ENCODE peak calls at places on chromosomes 11 and 22, in ten cellular contexts. W is fibroblast of pulmonary artery; R is SJSA1; Z is pancreas; L is GM12878; A is CD8-positive, alpha-beta T cell; F is endothelial cell of umbilical vein; D is cardiac fibroblast; Y is MG63; T is fibroblast of lung. V is an unnamed sample.

GRCh38 chr11:122141757-122142156 is 25.7 kb upstream of the BLID start:
- DNase-seq in W (no peak), R (no peak), Z (no peak), L (no peak), A (no peak), F (no peak), D (no peak), Y (no peak), T (no peak), V (no peak)

GRCh38 chr11:22521226-22521625 is 104.4 kb downstream of the FANCF start:
- DNase-seq in W (peak), R (no peak), Z (no peak), L (no peak), A (no peak), F (no peak), D (peak), Y (peak), T (peak), V (no peak)

GRCh38 chr11:40797981-40798380 is 661.5 kb downstream of the LRRC4C start:
- DNase-seq in W (no peak), R (no peak), Z (no peak), L (no peak), A (no peak), F (no peak), D (no peak), Y (peak), T (peak), V (no peak)

GRCh38 chr22:20549232-20549841 is 41.9 kb downstream of the MED15 start:
- DNase-seq in W (peak), R (no peak), Z (no peak), L (no peak), A (peak), F (peak), D (peak), Y (peak), T (peak), V (no peak)

GRCh38 chr11:132312616-132313210 is 942.3 kb downstream of the NTM start:
- DNase-seq in W (peak), R (no peak), Z (no peak), L (no peak), A (no peak), F (no peak), D (peak), Y (peak), T (peak), V (peak)

GRCh38 chr11:23990346-23990745 is 506.5 kb upstream of the LUZP2 start:
- DNase-seq in W (peak), R (no peak), Z (no peak), L (no peak), A (no peak), F (no peak), D (no peak), Y (no peak), T (no peak), V (no peak)

GRCh38 chr11:16902979-16903378 is 111.2 kb downstream of the PLEKHA7 start:
- DNase-seq in W (no peak), R (no peak), Z (no peak), L (peak), A (no peak), F (peak), D (no peak), Y (no peak), T (no peak), V (no peak)

GRCh38 chr22:17918840-17919239 is 105.5 kb downstream of the MICAL3 start:
- DNase-seq in W (no peak), R (no peak), Z (no peak), L (no peak), A (no peak), F (no peak), D (no peak), Y (no peak), T (peak), V (no peak)

GRCh38 chr11:10451399-10452116 is 3.5 kb upstream of the AMPD3 start:
- DNase-seq in W (no peak), R (no peak), Z (no peak), L (no peak), A (no peak), F (no peak), D (no peak), Y (no peak), T (no peak), V (peak)

GRCh38 chr11:60305906-60306619 is 21.0 kb upstream of the MS4A6E start:
- DNase-seq in W (peak), R (peak), Z (no peak), L (no peak), A (no peak), F (peak), D (peak), Y (peak), T (no peak), V (no peak)

GRCh38 chr11:61777234-61778090 is 14.9 kb downstream of the TMEM258 start:
- DNase-seq in W (no peak), R (no peak), Z (peak), L (no peak), A (peak), F (peak), D (no peak), Y (no peak), T (peak), V (no peak)

GRCh38 chr11:100777118-100777517 is 90.0 kb downstream of the ARHGAP42 start:
- DNase-seq in W (no peak), R (no peak), Z (no peak), L (no peak), A (no peak), F (no peak), D (no peak), Y (no peak), T (peak), V (no peak)

GRCh38 chr11:46072172-46072964 is 48.9 kb downstream of the PHF21A start:
- DNase-seq in W (peak), R (no peak), Z (no peak), L (no peak), A (no peak), F (no peak), D (peak), Y (no peak), T (no peak), V (no peak)

GRCh38 chr22:25492162-25492561 is 72.3 kb upstream of the GRK3 start:
- DNase-seq in W (no peak), R (no peak), Z (no peak), L (no peak), A (no peak), F (no peak), D (no peak), Y (no peak), T (no peak), V (no peak)

GRCh38 chr11:112785717-112786116 is 175.5 kb upstream of the NCAM1 start:
- DNase-seq in W (peak), R (no peak), Z (no peak), L (no peak), A (no peak), F (no peak), D (peak), Y (peak), T (peak), V (no peak)

GRCh38 chr22:37581534-37581933 is 1.6 kb upstream of the LGALS2 start:
- DNase-seq in W (no peak), R (no peak), Z (peak), L (no peak), A (no peak), F (no peak), D (no peak), Y (peak), T (no peak), V (no peak)

GRCh38 chr11:75320046-75320618 is 31.3 kb downstream of the ARRB1 start:
- DNase-seq in W (no peak), R (no peak), Z (peak), L (no peak), A (no peak), F (peak), D (no peak), Y (no peak), T (no peak), V (no peak)

GRCh38 chr11:68379216-68379615 is 66.8 kb downstream of the LRP5 start:
- DNase-seq in W (no peak), R (no peak), Z (no peak), L (no peak), A (no peak), F (peak), D (no peak), Y (no peak), T (no peak), V (no peak)

GRCh38 chr11:59523541-59523940 is 12.2 kb downstream of the OR4D9 start:
- DNase-seq in W (no peak), R (no peak), Z (no peak), L (no peak), A (no peak), F (no peak), D (no peak), Y (no peak), T (no peak), V (no peak)

GRCh38 chr22:19762315-19763140 is 1.9 kb downstream of the TBX1 start:
- DNase-seq in W (no peak), R (no peak), Z (no peak), L (no peak), A (no peak), F (peak), D (no peak), Y (no peak), T (no peak), V (no peak)

GRCh38 chr11:122655527-122656072 is at the start of gene UBASH3B:
- DNase-seq in W (peak), R (peak), Z (peak), L (no peak), A (peak), F (peak), D (peak), Y (peak), T (peak), V (peak)

GRCh38 chr11:73972187-73972586 is 10.5 kb downstream of the UCP2 start:
- DNase-seq in W (no peak), R (no peak), Z (no peak), L (no peak), A (no peak), F (no peak), D (no peak), Y (no peak), T (no peak), V (peak)

GRCh38 chr11:28962492-28962891 is 854.3 kb downstream of the METTL15 start:
- DNase-seq in W (no peak), R (no peak), Z (no peak), L (no peak), A (no peak), F (no peak), D (no peak), Y (no peak), T (no peak), V (no peak)

GRCh38 chr11:132972565-132972964 is 559.7 kb downstream of the OPCML start:
- DNase-seq in W (no peak), R (no peak), Z (no peak), L (no peak), A (no peak), F (no peak), D (no peak), Y (no peak), T (no peak), V (no peak)

GRCh38 chr22:35231585-35232084 is 25.7 kb upstream of the HMGXB4 start:
- DNase-seq in W (peak), R (peak), Z (peak), L (peak), A (peak), F (peak), D (peak), Y (peak), T (peak), V (peak)

GRCh38 chr11:13193613-13194012 is 84.0 kb upstream of the BMAL1 start:
- DNase-seq in W (no peak), R (no peak), Z (no peak), L (no peak), A (no peak), F (no peak), D (no peak), Y (no peak), T (no peak), V (no peak)

GRCh38 chr22:37905534-37906363 is at the start of gene MICALL1:
- DNase-seq in W (peak), R (peak), Z (peak), L (no peak), A (peak), F (peak), D (peak), Y (peak), T (peak), V (peak)

GRCh38 chr11:115226556-115226955 is 277.7 kb downstream of the CADM1 start:
- DNase-seq in W (peak), R (peak), Z (no peak), L (no peak), A (no peak), F (peak), D (peak), Y (peak), T (peak), V (no peak)

GRCh38 chr11:102476812-102477211 is 24.2 kb upstream of the TMEM123 start:
- DNase-seq in W (peak), R (no peak), Z (no peak), L (no peak), A (no peak), F (peak), D (peak), Y (peak), T (no peak), V (peak)
- H3K4me3 ChIP-seq in W (no peak), R (no peak), Z (no peak), L (no peak), A (no peak), F (no peak), D (no peak), Y (no peak), T (no peak), V (no peak)

DNA sequence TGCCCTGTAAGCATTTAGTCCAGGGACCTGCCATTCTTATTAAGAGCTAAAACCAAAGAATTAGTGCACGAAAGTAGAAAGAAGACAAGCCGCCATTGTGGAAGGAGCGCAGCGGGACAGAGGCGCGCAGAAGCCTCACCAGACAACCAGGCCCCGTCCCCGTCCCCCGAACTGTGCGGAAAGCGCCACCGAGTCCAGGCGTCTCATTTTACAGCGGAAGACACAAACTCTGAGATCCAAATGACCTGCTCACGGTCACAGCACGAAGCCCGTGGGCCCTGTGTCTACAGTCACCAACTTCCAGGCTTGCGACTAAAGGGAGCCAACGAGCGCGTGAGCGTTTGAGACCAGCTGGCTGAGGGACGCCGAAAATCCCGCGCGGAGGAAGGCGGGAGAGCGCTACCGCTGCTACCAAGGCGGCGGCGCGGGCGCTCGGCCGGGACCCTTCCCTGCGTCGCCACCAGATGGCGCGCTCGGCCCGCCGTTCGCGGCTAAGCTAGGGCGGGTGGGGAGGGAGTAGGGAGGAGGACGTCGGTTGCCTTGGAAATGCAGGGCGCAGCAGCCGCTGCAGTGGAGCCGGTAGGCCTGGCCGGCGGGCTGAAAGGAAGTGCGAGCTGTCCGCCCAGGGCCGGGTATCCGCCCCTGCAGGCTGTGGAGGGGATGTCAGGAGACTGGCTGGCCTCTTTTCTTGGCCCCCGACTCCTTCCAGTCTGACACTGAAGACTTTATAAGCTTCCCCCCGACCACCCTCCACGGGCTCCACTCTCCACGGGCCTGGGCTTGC is 434 bp upstream of the CCDC83 start:
- DNase-seq in W (peak), R (peak), Z (peak), L (peak), A (peak), F (peak), D (peak), Y (peak), T (peak), V (peak)
- H3K4me3 ChIP-seq in W (peak), R (peak), Z (peak), L (peak), A (peak), F (peak), D (peak), Y (peak), T (peak), V (peak)

GRCh38 chr22:22469527-22469926 is 39.0 kb downstream of the ZNF280B start:
- DNase-seq in W (no peak), R (no peak), Z (no peak), L (no peak), A (no peak), F (no peak), D (no peak), Y (no peak), T (no peak), V (no peak)
- H3K4me3 ChIP-seq in W (no peak), R (no peak), Z (no peak), L (no peak), A (no peak), F (no peak), D (no peak), Y (no peak), T (no peak), V (no peak)

GRCh38 chr22:50626856-50627451 is 998 bp downstream of the ARSA start:
- DNase-seq in W (no peak), R (no peak), Z (peak), L (no peak), A (no peak), F (no peak), D (no peak), Y (no peak), T (no peak), V (no peak)

GRCh38 chr22:50625568-50626313 is 2.2 kb downstream of the ARSA start:
- DNase-seq in W (no peak), R (no peak), Z (peak), L (no peak), A (no peak), F (no peak), D (no peak), Y (no peak), T (no peak), V (no peak)

GRCh38 chr22:50625131-50625567 is 2.8 kb downstream of the ARSA start:
- DNase-seq in W (no peak), R (no peak), Z (peak), L (no peak), A (no peak), F (no peak), D (no peak), Y (no peak), T (no peak), V (no peak)

GRCh38 chr22:50627452-50627913 is 469 bp downstream of the ARSA start:
- DNase-seq in W (no peak), R (no peak), Z (no peak), L (no peak), A (no peak), F (no peak), D (no peak), Y (no peak), T (no peak), V (peak)

DNA sequence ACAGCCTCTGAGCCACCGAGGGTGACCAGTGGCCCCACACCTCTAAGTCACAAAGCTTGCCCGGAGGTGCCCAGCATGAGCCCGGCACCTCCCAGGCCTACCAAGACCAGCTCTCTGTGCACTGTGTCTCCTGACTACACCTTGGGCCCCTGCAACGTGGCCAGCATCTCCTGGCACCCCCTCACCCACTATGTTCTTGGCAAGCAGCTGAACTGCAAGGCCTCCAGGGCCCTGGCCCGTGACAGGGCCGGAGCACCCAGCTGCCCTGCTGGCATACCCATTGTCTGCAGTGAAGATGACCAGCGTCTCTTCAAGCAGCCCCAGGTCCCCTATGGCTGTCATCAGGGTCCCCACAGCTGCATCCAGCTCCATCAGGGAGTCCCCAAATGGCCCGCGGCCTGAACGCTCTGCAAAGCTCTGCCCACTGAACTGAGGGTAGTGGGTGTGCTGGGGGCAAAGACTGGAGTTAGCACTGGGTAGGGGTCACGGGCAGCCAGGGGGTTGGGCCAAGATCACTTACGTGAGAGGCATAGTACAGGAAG is 1.6 kb downstream of the ARSA start:
- DNase-seq in W (no peak), R (no peak), Z (peak), L (no peak), A (no peak), F (no peak), D (no peak), Y (no peak), T (no peak), V (no peak)
- H3K4me3 ChIP-seq in W (no peak), R (no peak), Z (no peak), L (peak), A (no peak), F (no peak), D (no peak), Y (no peak), T (no peak), V (no peak)

DNA sequence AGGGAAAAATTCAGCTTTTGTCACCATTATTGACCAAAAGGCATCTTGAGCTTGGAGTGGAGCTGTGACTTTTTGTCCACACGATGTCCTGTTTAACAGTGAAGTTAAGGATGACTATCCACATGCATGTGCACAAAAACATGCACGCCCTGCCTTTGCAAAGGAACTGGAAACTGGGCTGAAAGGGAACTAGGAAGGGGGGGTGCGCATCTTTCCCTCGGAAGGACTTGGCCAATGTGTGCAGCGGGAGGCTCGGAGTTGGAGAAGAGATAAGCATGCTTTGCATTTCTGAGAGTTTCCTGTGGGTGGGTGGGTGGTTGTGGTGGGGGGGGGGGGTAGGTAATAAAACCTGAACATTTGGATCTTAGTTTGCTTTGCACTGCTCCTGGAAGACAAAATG is 421 bp upstream of the KIRREL3 start:
- DNase-seq in W (no peak), R (no peak), Z (no peak), L (no peak), A (no peak), F (no peak), D (no peak), Y (peak), T (peak), V (no peak)
- H3K4me3 ChIP-seq in W (peak), R (peak), Z (no peak), L (no peak), A (no peak), F (no peak), D (peak), Y (peak), T (peak), V (no peak)

GRCh38 chr22:30232716-30233218 is 13.8 kb downstream of the LIF start:
- DNase-seq in W (no peak), R (no peak), Z (no peak), L (no peak), A (no peak), F (no peak), D (no peak), Y (no peak), T (peak), V (no peak)

GRCh38 chr22:30227438-30228228 is 18.9 kb downstream of the LIF start:
- DNase-seq in W (no peak), R (no peak), Z (no peak), L (no peak), A (no peak), F (no peak), D (no peak), Y (no peak), T (no peak), V (no peak)

GRCh38 chr22:30228509-30229359 is 17.8 kb downstream of the LIF start:
- DNase-seq in W (no peak), R (no peak), Z (no peak), L (no peak), A (no peak), F (no peak), D (no peak), Y (peak), T (peak), V (no peak)

GRCh38 chr22:30230787-30231461 is 15.6 kb downstream of the LIF start:
- DNase-seq in W (no peak), R (no peak), Z (no peak), L (no peak), A (no peak), F (no peak), D (no peak), Y (no peak), T (no peak), V (no peak)

DNA sequence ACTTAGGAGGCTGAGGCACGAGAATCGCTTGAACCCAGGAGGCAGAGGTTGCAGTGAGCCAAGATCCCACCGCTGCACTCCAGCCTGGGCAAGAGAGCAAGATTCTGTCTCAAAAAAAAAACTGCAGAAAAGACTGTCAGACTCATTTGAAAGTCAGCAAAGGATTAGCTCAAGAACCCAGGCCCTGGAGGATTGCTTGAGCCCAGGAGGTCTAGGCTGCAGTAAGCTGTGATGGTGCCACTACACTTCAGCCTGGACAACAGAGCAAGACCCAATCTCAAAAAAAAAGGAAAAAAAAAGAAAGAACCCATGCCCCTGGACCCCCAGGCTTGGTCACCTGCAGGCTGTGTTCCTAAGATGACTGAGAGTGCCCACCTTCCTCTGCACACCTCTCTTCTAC is 16.2 kb downstream of the LIF start:
- DNase-seq in W (no peak), R (no peak), Z (no peak), L (no peak), A (no peak), F (no peak), D (no peak), Y (no peak), T (no peak), V (no peak)
- H3K4me3 ChIP-seq in W (no peak), R (no peak), Z (no peak), L (no peak), A (no peak), F (no peak), D (no peak), Y (no peak), T (no peak), V (no peak)

V was measured in OCI-LY7.